ENCODE peak calls at places on chromosomes 13 and 19, in four cellular contexts. V is skeletal muscle cell; B is stimulated activated CD4-positive, alpha-beta T cell treated with anti-CD3 and anti-CD28 coated beads, Interleukin-4, amount 100 ng/mL, for 4 hours; F is T-helper 1 cell. D is an unnamed sample.
A peak's percentile ranks its signal among the peaks of the same experiment; 100 is the strongest.

GRCh38 chr13:107680115-107680514 is 535.2 kb downstream of the LIG4 start:
- DNase-seq in F (no peak), B (no peak), V (no peak), D (no peak)

GRCh38 chr13:21060063-21060826 is 1.1 kb downstream of the LATS2 start:
- DNase-seq in F (no peak), V (no peak), B (no peak), D (peak; percentile 3)

GRCh38 chr13:104592127-104592526 is 1525.9 kb upstream of the SLC10A2 start:
- DNase-seq in B (no peak), F (no peak), V (peak; percentile 66), D (no peak)

GRCh38 chr19:336067-336614 is 8.5 kb downstream of the MIER2 start:
- DNase-seq in F (no peak), B (no peak), V (no peak), D (no peak)

GRCh38 chr19:2982983-2983350 is 5.6 kb downstream of the TLE6 start:
- DNase-seq in F (no peak), B (no peak), V (peak; percentile 82), D (peak; percentile 13)

GRCh38 chr13:57123660-57124059 is 17.1 kb upstream of the PRR20A start:
- DNase-seq in V (no peak), F (no peak), B (no peak), D (no peak)

GRCh38 chr19:57406516-57407123 is 4.3 kb upstream of the ZNF17 start:
- DNase-seq in F (peak; percentile 49), B (peak; percentile 61), V (no peak), D (peak; percentile 39)

GRCh38 chr13:99894835-99895427 is 76.6 kb downstream of the ZIC5 start:
- DNase-seq in F (no peak), B (no peak), V (no peak), D (peak; percentile 36)

GRCh38 chr19:32129141-32129540 is 216.3 kb upstream of the ZNF507 start:
- DNase-seq in V (no peak), F (no peak), B (no peak), D (no peak)

GRCh38 chr13:50566646-50567045 is 276.8 kb downstream of the DLEU7 start:
- DNase-seq in B (no peak), V (no peak), F (no peak), D (no peak)